ENCODE peak calls at places on chromosomes 6 and 20, in five cellular contexts. W is brain microvascular endothelial cell, V is lower lobe of right lung, R is mesendoderm, S is OCI-LY7. Z is an unnamed sample. For H3K36me3, the result is how much of the 10 kb centered on the place peaks cover.

GRCh38 chr6:1617466-1618304 is 8.0 kb downstream of the FOXC1 start:
- DNase-seq in V (no peak), W (no peak), R (no peak), S (no peak), Z (no peak)

GRCh38 chr6:139242457-139243240 is 49.1 kb downstream of the TXLNB start:
- DNase-seq in S (no peak), R (no peak), W (no peak), V (no peak), Z (no peak)

GRCh38 chr20:61271273-61272221 is 19.5 kb downstream of the CDH4 start:
- DNase-seq in S (no peak), V (no peak), W (no peak), R (no peak), Z (no peak)

GRCh38 chr6:157144861-157145260 is 178.5 kb downstream of the TMEM242 start:
- DNase-seq in S (no peak), V (no peak), W (no peak), R (no peak), Z (no peak)

GRCh38 chr20:50320910-50321796 is 130.5 kb downstream of the CEBPB start:
- DNase-seq in V (peak), R (peak), W (peak), S (no peak), Z (no peak)

GRCh38 chr6:158211273-158212055 is 43.3 kb downstream of the GTF2H5 start:
- DNase-seq in V (no peak), S (no peak), R (no peak), W (no peak), Z (no peak)

GRCh38 chr20:13041574-13042457 is 33.0 kb downstream of the SPTLC3 start:
- DNase-seq in V (no peak), W (no peak), R (no peak), S (no peak), Z (no peak)

GRCh38 chr6:137637161-137637560 is 143.0 kb upstream of the OLIG3 start:
- DNase-seq in R (peak), W (peak), S (no peak), V (no peak), Z (no peak)

GRCh38 chr20:44067650-44068081 is 119.3 kb downstream of the JPH2 start:
- DNase-seq in W (no peak), V (no peak), R (no peak), S (no peak), Z (no peak)

GRCh38 chr20:39532205-39532604 is 570.1 kb downstream of the DHX35 start:
- DNase-seq in R (no peak), S (no peak), V (no peak), W (no peak), Z (no peak)

GRCh38 chr6:56222509-56222908 is 24.9 kb downstream of the COL21A1 start:
- DNase-seq in S (no peak), W (no peak), V (no peak), R (no peak), Z (no peak)

GRCh38 chr6:25136879-25137278 is 142.3 kb upstream of the CARMIL1 start:
- DNase-seq in W (no peak), R (no peak), V (no peak), S (no peak), Z (no peak)

GRCh38 chr6:121222656-121223055 is 111.6 kb downstream of the TBC1D32 start:
- DNase-seq in V (no peak), R (no peak), W (peak), S (peak), Z (no peak)

GRCh38 chr20:43138061-43138860 is 51.4 kb downstream of the PTPRT start:
- DNase-seq in R (no peak), V (no peak), S (no peak), W (no peak), Z (no peak)

GRCh38 chr6:162198072-162198471 is 529.5 kb downstream of the PRKN start:
- DNase-seq in S (no peak), W (no peak), V (no peak), R (peak), Z (no peak)

GRCh38 chr20:52454660-52455059 is 263.1 kb upstream of the ZFP64 start:
- DNase-seq in R (no peak), W (peak), S (no peak), V (no peak), Z (no peak)

GRCh38 chr20:6735913-6736845 is 31.3 kb upstream of the BMP2 start:
- DNase-seq in S (no peak), W (peak), R (peak), V (no peak), Z (no peak)

GRCh38 chr6:41636803-41637178 is 1.5 kb upstream of the MDFI start:
- DNase-seq in W (no peak), S (no peak), R (peak), V (peak), Z (no peak)

GRCh38 chr20:20594171-20594530 is 118.3 kb downstream of the RALGAPA2 start:
- DNase-seq in R (peak), W (no peak), V (no peak), S (peak), Z (no peak)

GRCh38 chr20:436476-436875 is 25.9 kb downstream of the TBC1D20 start:
- DNase-seq in V (no peak), R (no peak), W (no peak), S (no peak), Z (no peak)
- H3K36me3 ChIP-seq in V (half or more), R (under half), W (half or more), S (half or more), Z (under half)

GRCh38 chr6:33147807-33148666 is 44.2 kb downstream of the COL11A2 start:
- DNase-seq in S (peak), R (peak), V (no peak), W (peak), Z (no peak)
- H3K36me3 ChIP-seq in S (under half), R (under half), V (under half), W (under half), Z (under half)

GRCh38 chr20:445514-446336 is 16.6 kb downstream of the TBC1D20 start:
- DNase-seq in W (no peak), S (no peak), V (no peak), R (no peak), Z (no peak)
- H3K36me3 ChIP-seq in W (under half), S (half or more), V (half or more), R (under half), Z (under half)

GRCh38 chr20:59645761-59646171 is 41.4 kb downstream of the PHACTR3 start:
- DNase-seq in V (no peak), R (no peak), W (no peak), S (no peak), Z (no peak)
- H3K36me3 ChIP-seq in V (under half), R (under half), W (under half), S (under half), Z (under half)

DNA sequence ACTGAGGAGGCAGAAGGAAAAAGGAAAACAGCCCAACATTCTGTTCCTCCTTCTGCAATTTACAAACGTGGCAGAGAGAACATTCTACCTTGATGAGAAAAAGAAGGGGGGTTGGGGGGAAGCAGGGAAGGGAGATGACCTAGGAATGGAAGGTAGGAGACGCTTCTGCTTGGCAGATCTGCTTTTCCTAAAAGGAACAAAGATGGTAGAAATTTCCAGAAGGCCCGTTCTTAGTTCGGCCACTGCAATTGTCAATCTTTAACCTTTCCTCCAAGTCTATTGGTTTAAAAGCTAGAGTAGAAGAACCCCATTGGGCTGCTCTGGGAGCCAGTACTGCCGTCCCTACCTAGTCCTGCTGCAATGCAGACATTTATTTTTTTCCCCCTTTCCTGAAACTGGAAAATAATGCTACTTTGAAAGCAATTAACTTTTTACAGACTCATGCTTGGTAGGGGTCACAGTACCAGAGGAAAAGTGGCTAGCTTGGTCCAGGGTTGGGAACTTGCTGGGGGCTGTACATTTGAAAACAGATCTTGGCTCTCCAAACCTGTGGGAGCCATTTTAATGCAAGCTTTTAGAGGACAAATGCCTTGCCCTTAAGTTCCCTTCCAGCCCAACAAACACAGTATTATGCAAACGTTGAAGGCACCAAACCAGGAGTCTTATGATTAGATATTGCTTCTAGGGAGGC is 2.7 kb downstream of the ZMYND8 start:
- DNase-seq in W (no peak), S (no peak), R (no peak), V (peak), Z (no peak)
- H3K36me3 ChIP-seq in W (under half), S (under half), R (under half), V (under half), Z (under half)